ENCODE peak calls at places on chromosomes 7 and 10, in five cellular contexts. G is stimulated activated CD4-positive, alpha-beta T cell treated with anti-CD3 and anti-CD28 coated beads, Interleukin-2, amount 100 ng/mL, for 48 hours; A is NCI-H1105; R is A673; J is D341Med. S is an unnamed sample.

GRCh38 chr10:130430291-130430690 is 294.1 kb downstream of the GLRX3 start:
- DNase-seq in J (no peak), G (no peak), R (no peak), A (no peak), S (no peak)

GRCh38 chr10:109973430-109973829 is 34.4 kb upstream of the ADD3 start:
- DNase-seq in R (no peak), G (no peak), J (no peak), A (no peak), S (no peak)

GRCh38 chr7:2245883-2246679 is 4.1 kb downstream of the NUDT1 start:
- DNase-seq in G (no peak), R (no peak), J (no peak), A (no peak), S (no peak)

GRCh38 chr10:97328646-97329453 is 5.7 kb downstream of the FRAT2 start:
- DNase-seq in G (no peak), R (no peak), A (no peak), J (no peak), S (no peak)

GRCh38 chr7:95046494-95047240 is 139.3 kb downstream of the PPP1R9A start:
- DNase-seq in G (no peak), J (no peak), R (peak), A (no peak), S (no peak)

GRCh38 chr10:69087600-69088470 is at the start of gene SRGN:
- DNase-seq in A (no peak), G (peak), J (no peak), R (no peak), S (peak)

GRCh38 chr7:87475359-87476178 is at the start of gene ABCB4:
- DNase-seq in G (no peak), J (peak), A (no peak), R (no peak), S (no peak)

GRCh38 chr7:47783456-47784240 is 164.6 kb downstream of the PKD1L1 start:
- DNase-seq in R (peak), A (no peak), G (no peak), J (no peak), S (peak)

GRCh38 chr7:16431646-16432424 is 10.5 kb upstream of the CRPPA start:
- DNase-seq in R (peak), G (no peak), A (peak), J (peak), S (no peak)

GRCh38 chr10:69327463-69328345 is 49.4 kb downstream of the HK1 start:
- DNase-seq in G (no peak), J (no peak), A (no peak), R (peak), S (no peak)

GRCh38 chr10:42952358-42952757 is 124.5 kb upstream of the RET start:
- DNase-seq in J (no peak), R (peak), A (no peak), G (no peak), S (no peak)

GRCh38 chr7:134298902-134299683 is 17.6 kb downstream of the SLC35B4 start:
- DNase-seq in G (no peak), J (no peak), A (peak), R (no peak), S (no peak)

GRCh38 chr7:139776486-139777303 is 1.1 kb downstream of the HIPK2 start:
- DNase-seq in J (peak), A (peak), R (peak), G (no peak), S (no peak)